ENCODE peak calls at places on chromosome 17, in four cellular contexts. B is A549, E is K562, K is HepG2. X is an unnamed sample.

GRCh38 chr17:8143581-8144400 is 8.4 kb downstream of the PER1 start:
- DNase-seq in B (no peak), E (no peak), K (no peak), X (no peak)

GRCh38 chr17:48583708-48584582 is 5.8 kb upstream of the HOXB4 start:
- DNase-seq in B (no peak), E (peak; percentile 31), K (no peak), X (peak; percentile 39)

GRCh38 chr17:28345420-28346198 is 10.0 kb downstream of the TNFAIP1 start:
- DNase-seq in B (no peak), E (no peak), K (no peak), X (no peak)

GRCh38 chr17:45432405-45433113 is at the start of gene ARHGAP27:
- DNase-seq in B (no peak), E (no peak), K (no peak), X (no peak)

GRCh38 chr17:76132574-76133338 is 8.3 kb downstream of the FOXJ1 start:
- DNase-seq in B (no peak), E (no peak), K (peak; percentile 79), X (no peak)

GRCh38 chr17:77455111-77455877 is 314.5 kb downstream of the SEC14L1 start:
- DNase-seq in B (no peak), E (no peak), K (peak; percentile 69), X (peak; percentile 96)

GRCh38 chr17:570403-570802 is 144.2 kb downstream of the VPS53 start:
- DNase-seq in B (no peak), E (no peak), K (peak; percentile 56), X (no peak)

GRCh38 chr17:83099570-83100181 is 20.3 kb downstream of the METRNL start:
- DNase-seq in B (no peak), E (no peak), K (no peak), X (no peak)

GRCh38 chr17:49519781-49520180 is 24.7 kb downstream of the NGFR start:
- DNase-seq in B (no peak), E (no peak), K (no peak), X (no peak)

GRCh38 chr17:51455931-51456330 is 195.6 kb downstream of the UTP18 start:
- DNase-seq in B (no peak), E (no peak), K (no peak), X (no peak)

GRCh38 chr17:32102697-32103096 is 39.6 kb upstream of the RHOT1 start:
- DNase-seq in B (no peak), E (no peak), K (no peak), X (peak; percentile 26)

GRCh38 chr17:30344283-30345088 is 10.6 kb upstream of the TMIGD1 start:
- DNase-seq in B (no peak), E (peak; percentile 59), K (peak; percentile 96), X (peak; percentile 59)

GRCh38 chr17:27158390-27158789 is 135.5 kb upstream of the WSB1 start:
- DNase-seq in B (no peak), E (no peak), K (no peak), X (no peak)

GRCh38 chr17:80791758-80792284 is 199.8 kb upstream of the CHMP6 start:
- DNase-seq in B (peak; percentile 92), E (peak; percentile 79), K (peak; percentile 85), X (peak; percentile 100)

GRCh38 chr17:78734841-78735641 is 47.0 kb downstream of the CYTH1 start:
- DNase-seq in B (no peak), E (peak; percentile 33), K (peak; percentile 52), X (no peak)

GRCh38 chr17:54898576-54898975 is 2.1 kb upstream of the TOM1L1 start:
- DNase-seq in B (no peak), E (no peak), K (no peak), X (no peak)

GRCh38 chr17:73511716-73512115 is 132.5 kb downstream of the SDK2 start:
- DNase-seq in B (no peak), E (no peak), K (no peak), X (no peak)
- TF ChIP-seq BHLHE40 in B (no peak), E (no peak), K (no peak), X (no peak)

DNA sequence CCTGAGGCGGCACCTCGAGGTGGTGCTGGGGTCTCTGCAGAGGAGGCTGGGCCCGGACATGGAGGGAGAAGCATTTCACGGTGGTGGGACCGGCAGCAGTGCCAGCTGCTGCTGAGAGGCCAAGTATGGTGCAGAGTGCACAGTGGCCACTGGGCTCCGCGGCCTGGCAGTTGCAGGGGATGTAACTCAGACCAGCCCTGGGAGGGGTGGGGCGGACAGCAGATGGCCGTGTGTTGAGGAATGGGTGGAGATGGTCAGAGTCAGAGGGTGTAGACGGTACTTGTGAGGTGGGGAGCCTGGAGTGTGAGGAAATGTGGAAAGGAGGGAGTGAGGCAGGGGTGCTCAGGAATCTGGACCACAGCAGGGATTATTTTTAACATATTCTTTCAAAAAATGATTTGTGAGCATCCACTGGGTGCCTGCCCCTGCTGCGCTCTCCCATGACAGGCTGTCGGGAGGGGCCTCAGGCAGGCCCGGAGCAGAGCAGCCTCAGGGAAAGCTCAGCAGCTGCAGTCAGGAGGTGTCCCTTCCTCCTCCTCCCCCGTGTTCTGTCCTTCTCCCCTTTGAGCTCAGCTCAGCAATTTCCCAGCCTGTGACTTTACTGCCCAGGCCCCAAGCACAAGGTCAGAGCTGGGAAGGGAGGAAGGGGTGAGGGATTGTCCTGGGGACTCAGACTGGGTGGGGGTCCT is 113.1 kb downstream of the RAP1GAP2 start:
- DNase-seq in B (no peak), E (no peak), K (no peak), X (no peak)
- TF ChIP-seq MAZ in B (no peak), E (no peak), K (no peak), X (no peak)

GRCh38 chr17:42898147-42898807 is 2.3 kb upstream of the G6PC1 start:
- DNase-seq in B (no peak), E (no peak), K (no peak), X (no peak)
- TF ChIP-seq BHLHE40 in B (no peak), E (no peak), K (no peak), X (no peak)

DNA sequence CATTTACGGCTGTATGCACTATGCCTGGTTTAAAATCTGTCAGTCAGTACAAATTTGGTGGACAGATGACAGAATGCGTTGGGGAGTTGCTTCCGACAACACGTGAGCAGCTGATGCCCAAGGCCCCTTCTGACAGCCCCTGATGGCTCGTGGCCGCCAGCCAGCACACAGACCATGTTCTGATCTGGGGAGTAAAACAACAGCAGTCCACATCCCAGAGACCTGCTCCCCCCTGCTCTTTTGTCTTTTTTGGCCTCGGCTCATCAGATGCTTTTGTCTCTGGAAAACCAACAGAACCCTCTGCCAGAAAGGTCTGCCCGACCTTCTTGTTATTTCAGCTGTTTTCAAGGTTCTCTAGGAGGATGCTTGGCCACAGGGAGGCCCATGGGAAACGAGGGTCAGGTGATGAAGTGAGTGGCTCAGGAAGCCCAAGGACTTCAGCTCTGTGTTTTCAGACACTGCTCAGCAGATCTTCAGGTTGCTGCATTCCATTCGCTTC is 10.8 kb downstream of the ARSG start:
- DNase-seq in B (no peak), E (no peak), K (no peak), X (peak; percentile 42)
- TF ChIP-seq MAZ in B (no peak), E (no peak), K (no peak), X (no peak)

DNA sequence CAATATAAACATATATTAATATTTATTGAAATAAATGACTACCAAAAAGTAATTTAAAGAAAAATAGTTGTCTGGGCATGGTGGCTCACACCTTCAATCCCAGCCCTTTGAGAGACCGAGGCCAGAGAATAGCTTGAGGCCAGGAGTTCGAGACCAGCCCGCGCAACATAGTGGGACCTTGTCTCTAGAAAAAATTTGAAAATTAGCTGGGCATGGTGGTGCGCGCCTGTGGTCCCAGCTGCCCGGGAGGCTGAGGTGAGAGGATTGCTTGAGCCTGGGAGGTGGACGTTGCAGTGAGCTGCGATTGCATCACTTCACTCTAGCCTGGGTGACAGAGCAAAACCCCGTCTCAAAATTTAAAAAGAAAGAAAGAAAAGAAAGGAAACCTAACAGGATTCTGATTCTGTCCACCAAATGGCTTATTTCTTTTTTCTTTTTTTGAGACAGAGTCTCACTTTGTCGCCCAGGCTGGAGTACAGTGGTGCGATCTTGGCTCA is 3.4 kb upstream of the BPTF start:
- DNase-seq in B (no peak), E (no peak), K (no peak), X (no peak)
- TF ChIP-seq BHLHE40 in B (no peak), E (no peak), K (no peak), X (no peak)

DNA sequence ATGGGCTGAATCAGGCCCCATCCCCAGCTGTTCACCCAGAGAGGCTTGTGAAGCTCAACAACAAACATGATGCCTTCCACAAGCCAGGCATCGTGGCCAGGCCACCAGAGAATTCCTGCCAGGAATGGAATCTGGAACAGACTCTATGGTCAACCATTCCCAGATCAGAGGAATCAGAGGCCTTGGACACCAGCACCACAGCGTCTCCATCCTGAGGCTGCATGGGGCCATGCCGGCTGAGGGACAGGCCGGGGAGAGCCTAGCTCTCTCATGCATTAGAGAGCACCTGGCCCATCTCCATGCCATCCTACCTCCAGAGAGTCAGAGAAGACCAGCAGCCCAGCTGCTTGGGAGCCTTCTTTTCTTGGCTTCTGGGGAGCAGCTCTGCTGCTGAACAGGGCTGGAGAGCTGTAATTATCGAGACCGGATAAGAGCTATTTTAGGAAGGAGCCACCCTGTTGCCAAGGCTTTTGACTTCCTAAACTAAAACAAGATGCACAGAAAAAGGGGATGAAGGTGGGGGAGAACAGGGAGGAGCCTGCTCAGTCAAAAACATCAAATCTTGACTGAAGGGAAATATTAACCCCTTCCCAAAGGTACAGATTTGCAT is 24.5 kb upstream of the MTMR4 start:
- DNase-seq in B (no peak), E (no peak), K (no peak), X (no peak)
- TF ChIP-seq MAZ in B (no peak), E (no peak), K (no peak), X (no peak)

GRCh38 chr17:72579990-72580320 is 459.1 kb downstream of the SOX9 start:
- DNase-seq in B (no peak), E (no peak), K (no peak), X (no peak)

GRCh38 chr17:72576289-72576759 is 455.5 kb downstream of the SOX9 start:
- DNase-seq in B (no peak), E (no peak), K (peak; percentile 59), X (no peak)

GRCh38 chr17:72575542-72576233 is 454.9 kb downstream of the SOX9 start:
- DNase-seq in B (no peak), E (no peak), K (peak; percentile 72), X (no peak)

GRCh38 chr17:72578817-72579470 is 458.1 kb downstream of the SOX9 start:
- DNase-seq in B (no peak), E (no peak), K (peak; percentile 65), X (no peak)

GRCh38 chr17:72580321-72581127 is 459.7 kb downstream of the SOX9 start:
- DNase-seq in B (no peak), E (no peak), K (peak; percentile 100), X (no peak)
- TF ChIP-seq BHLHE40 in B (no peak), E (no peak), K (peak; percentile 79), X (no peak)